ENCODE peak calls at places on chromosomes 13 and 19, in eight cellular contexts. V is stomach, U is sigmoid colon, Z is spleen, P is SK-N-SH, I is K562, F is HCT116, C is GM12891. W is an unnamed sample.

GRCh38 chr13:46679369-46680180 is 117.4 kb downstream of the ESD start:
- DNase-seq in F (no peak), C (peak), I (no peak), Z (peak), P (peak), U (no peak), V (no peak), W (no peak)

GRCh38 chr13:83941669-83942335 is 59.5 kb upstream of the SLITRK1 start:
- DNase-seq in C (no peak), V (no peak), F (no peak), U (no peak), Z (no peak), P (no peak), I (no peak), W (no peak)

GRCh38 chr13:30429721-30430694 is 7.7 kb downstream of the UBE2L5 start:
- DNase-seq in V (no peak), Z (no peak), C (no peak), F (peak), U (no peak), I (peak), P (no peak), W (no peak)

GRCh38 chr13:113950451-113951245 is 23.2 kb downstream of the C13orf46 start:
- DNase-seq in Z (peak), I (no peak), P (no peak), V (no peak), U (no peak), F (no peak), C (no peak), W (no peak)

GRCh38 chr19:21492932-21493906 is 12.2 kb upstream of the ZNF429 start:
- DNase-seq in C (no peak), P (no peak), U (no peak), Z (no peak), F (no peak), V (no peak), I (no peak), W (no peak)

GRCh38 chr13:99866781-99867180 is 104.8 kb downstream of the ZIC5 start:
- DNase-seq in Z (no peak), F (no peak), V (no peak), U (no peak), C (no peak), I (no peak), P (no peak), W (peak)

GRCh38 chr13:43261018-43261417 is 237.6 kb downstream of the DNAJC15 start:
- DNase-seq in P (no peak), V (no peak), C (no peak), I (no peak), Z (no peak), U (no peak), F (no peak), W (peak)

GRCh38 chr19:55491546-55492360 is 3.5 kb downstream of the SSC5D start:
- DNase-seq in C (no peak), P (no peak), I (no peak), U (peak), Z (no peak), V (no peak), F (no peak), W (no peak)

GRCh38 chr13:37011788-37012187 is 11.2 kb downstream of the EXOSC8 start:
- DNase-seq in I (no peak), U (no peak), Z (no peak), F (no peak), P (no peak), V (no peak), C (no peak), W (no peak)

GRCh38 chr13:33931397-33931987 is 113.5 kb downstream of the RFC3 start:
- DNase-seq in F (peak), Z (no peak), U (no peak), P (peak), V (no peak), I (peak), C (no peak), W (no peak)

GRCh38 chr13:90272356-90272755 is 1075.1 kb upstream of the MIR17HG start:
- DNase-seq in U (no peak), F (no peak), I (no peak), C (no peak), Z (no peak), V (no peak), P (no peak), W (no peak)

GRCh38 chr13:20182231-20182846 is 10.4 kb downstream of the GJB2 start:
- DNase-seq in I (peak), U (no peak), P (peak), F (peak), C (peak), Z (no peak), V (peak), W (no peak)

DNA sequence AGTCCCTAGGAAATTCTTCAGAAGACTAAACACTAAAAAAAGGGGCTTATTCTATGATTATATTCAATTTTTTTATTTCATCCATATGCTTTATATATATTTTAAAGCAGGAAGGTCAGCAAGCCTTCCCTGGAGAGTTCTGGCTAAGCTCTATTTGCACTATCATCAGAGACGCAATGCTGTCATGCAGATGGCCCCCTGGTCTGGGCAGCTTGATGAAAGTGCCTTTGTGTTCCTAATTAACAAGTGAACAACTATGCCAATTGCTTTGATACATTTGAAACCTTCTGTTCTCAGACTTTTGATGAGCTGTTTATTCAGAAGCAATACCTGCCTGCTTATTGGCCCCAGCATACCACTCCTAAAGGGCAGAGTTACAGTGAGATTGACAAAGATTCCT is 1344.6 kb downstream of the OLFM4 start:
- DNase-seq in I (no peak), F (no peak), V (no peak), Z (no peak), C (no peak), P (no peak), U (no peak), W (no peak)
- TF ChIP-seq POLR2AphosphoS5 in I (no peak), F (no peak), V (no peak), Z (no peak), C (no peak), P (no peak), U (no peak), W (no peak)

DNA sequence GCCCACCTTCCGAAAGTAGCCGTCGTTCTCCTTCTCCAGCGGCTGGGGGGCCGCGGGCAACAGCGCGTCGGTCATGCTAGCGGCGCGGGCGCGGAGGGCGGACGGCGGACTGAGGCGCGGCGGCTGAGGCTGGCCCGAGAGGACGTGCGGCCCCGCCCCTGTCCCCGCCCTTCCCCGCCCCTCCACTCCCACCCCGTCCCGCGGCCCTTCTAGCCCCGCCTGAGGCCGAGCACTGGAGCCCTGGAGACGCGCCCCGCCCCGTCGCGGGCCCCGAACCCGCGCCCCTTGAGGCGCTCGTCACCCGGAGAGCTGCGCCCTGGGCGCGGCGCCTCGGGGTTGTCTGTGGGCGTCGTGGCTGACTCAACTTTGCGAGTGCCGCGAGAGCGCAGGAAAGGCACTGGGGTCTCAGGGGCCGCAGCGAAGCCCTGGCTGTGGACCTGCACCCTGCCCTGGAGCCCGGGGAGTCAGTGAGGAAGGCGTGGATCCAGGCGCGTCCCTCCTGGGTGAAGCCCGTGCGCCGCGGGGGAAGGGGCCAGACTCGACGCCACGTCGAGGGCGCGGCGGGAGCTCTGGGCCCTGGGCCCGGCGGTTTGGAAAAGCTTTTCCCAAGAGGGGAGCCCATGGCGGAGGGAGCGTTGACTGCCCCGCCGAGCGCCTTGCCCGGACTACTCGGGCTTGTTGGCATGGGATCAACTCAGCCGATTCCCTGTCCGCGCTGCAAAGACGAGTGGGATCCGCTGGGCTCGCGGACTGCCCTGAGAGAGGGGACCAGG is at the start of gene RHPN2:
- DNase-seq in C (peak), V (peak), P (peak), Z (peak), F (peak), U (peak), I (peak), W (no peak)
- TF ChIP-seq POLR2AphosphoS5 in C (no peak), V (peak), P (peak), Z (peak), F (peak), U (no peak), I (no peak), W (no peak)

DNA sequence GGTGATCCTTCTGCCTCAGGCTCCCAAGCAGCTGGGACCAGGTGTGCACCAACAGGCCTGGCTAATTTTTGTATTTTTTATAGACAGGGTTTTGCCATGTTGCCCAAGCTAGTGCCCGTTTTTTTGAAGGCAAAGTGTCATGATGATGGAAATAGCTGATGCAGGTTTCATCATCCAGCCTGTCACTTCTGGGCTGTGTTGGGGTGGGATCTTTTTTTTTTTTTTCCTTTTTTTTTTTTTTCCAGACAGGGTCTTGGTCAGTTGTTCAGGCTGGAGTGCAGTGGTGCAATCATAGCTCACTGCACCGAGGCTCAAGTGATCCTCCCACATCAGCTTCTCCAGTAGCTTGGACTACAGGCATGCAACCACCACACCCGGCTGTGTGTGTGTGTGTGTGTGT is 18.7 kb downstream of the NCAN start:
- DNase-seq in I (no peak), F (no peak), Z (no peak), U (no peak), P (no peak), V (no peak), C (no peak), W (no peak)
- TF ChIP-seq POLR2AphosphoS5 in I (no peak), F (no peak), Z (no peak), U (no peak), P (no peak), V (no peak), C (no peak), W (no peak)

GRCh38 chr19:48745208-48745995 is 1.3 kb downstream of the IZUMO1 start:
- DNase-seq in P (peak), I (peak), V (peak), U (peak), C (peak), Z (no peak), F (no peak), W (no peak)
- TF ChIP-seq POLR2AphosphoS5 in P (no peak), I (no peak), V (no peak), U (no peak), C (no peak), Z (no peak), F (peak), W (peak)

GRCh38 chr19:32976223-32976805 is 4.3 kb downstream of the FAAP24 start:
- DNase-seq in I (peak), P (peak), V (peak), C (peak), U (peak), Z (peak), F (peak), W (no peak)

GRCh38 chr19:32971715-32972540 is at the start of the genes CEP89 and FAAP24:
- DNase-seq in P (peak), V (peak), Z (peak), C (peak), U (peak), F (peak), I (peak), W (peak)

GRCh38 chr19:32977269-32977668 is 5.2 kb downstream of the FAAP24 start:
- DNase-seq in P (no peak), I (no peak), U (no peak), F (no peak), C (no peak), V (peak), Z (no peak), W (no peak)
- TF ChIP-seq POLR2AphosphoS5 in P (no peak), I (no peak), U (no peak), F (no peak), C (no peak), V (no peak), Z (no peak), W (no peak)

DNA sequence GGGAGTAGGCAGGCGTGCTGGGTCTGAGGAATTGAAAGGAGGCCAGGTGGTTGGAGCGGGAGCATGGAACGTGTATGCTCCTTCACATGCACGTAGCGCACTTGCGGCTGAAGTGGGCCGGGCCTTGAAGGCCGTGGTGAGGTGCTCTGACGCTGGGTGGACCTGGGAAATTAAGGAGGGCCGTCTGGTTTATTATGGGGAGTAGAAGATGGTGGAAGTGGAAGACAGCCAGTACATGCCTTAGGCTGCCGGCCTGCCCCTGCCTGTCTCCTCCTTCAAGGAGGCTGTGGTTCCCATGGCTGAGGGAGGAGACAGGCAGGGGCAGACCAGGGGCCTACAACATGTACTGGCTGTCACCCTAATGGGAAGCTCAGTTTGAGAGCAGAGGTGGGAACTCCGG is 23.9 kb downstream of the GATAD2A start:
- DNase-seq in F (no peak), C (no peak), Z (no peak), P (no peak), U (no peak), V (no peak), I (no peak), W (no peak)
- TF ChIP-seq POLR2AphosphoS5 in F (no peak), C (no peak), Z (no peak), P (no peak), U (no peak), V (no peak), I (no peak), W (no peak)

DNA sequence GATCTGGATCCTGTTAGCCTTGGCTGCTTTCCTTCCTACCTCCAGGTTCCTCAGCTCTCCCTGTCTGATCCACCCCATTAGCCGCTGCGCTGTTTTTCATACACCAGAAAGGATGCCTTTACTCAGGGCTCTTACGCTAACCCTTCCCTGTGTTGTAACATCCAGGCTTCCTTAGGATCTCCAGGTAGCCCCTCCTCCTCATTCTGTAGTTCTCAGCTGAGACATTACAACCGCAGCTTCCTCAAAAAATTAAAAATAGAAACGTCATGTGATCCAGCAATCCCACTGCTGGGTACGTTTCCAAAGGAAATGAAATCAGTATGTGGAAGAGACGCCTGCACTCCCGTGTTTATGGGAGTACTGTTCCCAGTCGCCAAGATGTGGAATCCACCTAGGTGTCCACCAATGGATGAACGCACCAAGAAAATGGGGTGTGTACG is 18.4 kb upstream of the MYADM start:
- DNase-seq in P (no peak), U (no peak), F (no peak), C (no peak), I (no peak), Z (no peak), V (no peak), W (no peak)
- TF ChIP-seq POLR2AphosphoS5 in P (no peak), U (no peak), F (no peak), C (no peak), I (no peak), Z (no peak), V (no peak), W (peak)

GRCh38 chr13:110197041-110197440 is 109.9 kb downstream of the COL4A1 start:
- DNase-seq in F (no peak), Z (no peak), P (no peak), I (no peak), U (no peak), C (no peak), V (no peak), W (no peak)
- TF ChIP-seq POLR2AphosphoS5 in F (no peak), Z (no peak), P (no peak), I (no peak), U (peak), C (no peak), V (no peak), W (no peak)

W was measured in esophagus muscularis mucosa.